ENCODE peak calls at places on chromosomes 1 and 21, in four cellular contexts. W is NB4, X is stomach, B is HCT116. U is an unnamed sample.

GRCh38 chr1:7478797-7479499 is 292.1 kb upstream of the VAMP3 start:
- DNase-seq in B (no peak), X (peak), W (peak), U (no peak)

GRCh38 chr1:1322418-1322817 is 2.0 kb downstream of the INTS11 start:
- DNase-seq in W (no peak), X (no peak), B (no peak), U (no peak)

GRCh38 chr1:36609241-36610027 is 126.7 kb upstream of the CSF3R start:
- DNase-seq in B (peak), X (peak), W (peak), U (peak)

GRCh38 chr1:229107972-229108371 is 162.9 kb upstream of the RAB4A start:
- DNase-seq in B (no peak), W (no peak), X (no peak), U (no peak)

GRCh38 chr1:112836642-112837041 is 119.4 kb downstream of the SLC16A1 start:
- DNase-seq in W (no peak), B (no peak), X (no peak), U (no peak)

GRCh38 chr1:38044224-38045215 is 2.1 kb downstream of the POU3F1 start:
- DNase-seq in X (no peak), W (no peak), B (no peak), U (no peak)

GRCh38 chr1:80462006-80462405 is 1338.7 kb upstream of the ADGRL2 start:
- DNase-seq in X (no peak), W (peak), B (no peak), U (no peak)

GRCh38 chr1:198902616-198903140 is 263.8 kb downstream of the PTPRC start:
- DNase-seq in X (no peak), B (no peak), W (no peak), U (no peak)

DNA sequence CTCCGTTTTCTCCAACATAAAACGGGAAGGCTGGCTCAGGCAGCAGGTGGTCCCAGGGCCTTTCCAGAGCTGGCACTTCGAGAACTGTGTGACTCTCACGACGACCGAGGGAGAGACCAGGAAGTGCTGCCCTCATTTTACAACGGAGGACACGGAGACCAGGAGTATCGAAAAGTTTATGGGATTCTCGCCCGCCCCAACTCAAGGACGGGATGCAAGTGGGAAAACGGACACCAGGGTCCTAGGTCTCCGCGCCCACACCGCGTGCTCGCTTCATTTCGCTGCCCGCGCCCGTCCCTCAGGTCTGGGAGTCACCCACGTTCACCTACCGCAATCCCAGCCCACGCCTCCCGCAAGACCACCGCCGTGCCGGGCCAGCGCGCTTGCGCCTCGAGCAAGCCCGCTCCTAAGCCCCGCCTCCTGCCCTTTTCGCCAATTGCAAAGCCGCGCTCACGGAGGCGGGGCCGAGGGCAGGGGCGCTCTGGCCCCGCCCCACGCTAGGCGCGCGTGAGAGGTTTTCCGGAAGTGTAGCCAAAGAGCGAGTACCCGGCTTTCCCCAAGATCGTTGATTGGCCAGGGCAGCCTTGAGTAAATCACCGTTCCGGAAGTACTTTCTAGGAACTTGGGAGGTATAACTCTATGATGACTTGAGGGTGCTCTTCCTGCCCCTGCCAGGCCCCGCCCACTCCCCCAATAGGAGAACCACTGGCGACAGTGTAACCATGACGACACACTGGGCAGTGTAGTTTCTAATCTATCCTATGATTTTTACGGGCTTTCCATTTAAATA is at the start of gene PARS2:
- DNase-seq in X (peak), W (peak), B (peak), U (peak)
- TF ChIP-seq POLR2A in X (no peak), W (peak), B (peak), U (peak)

DNA sequence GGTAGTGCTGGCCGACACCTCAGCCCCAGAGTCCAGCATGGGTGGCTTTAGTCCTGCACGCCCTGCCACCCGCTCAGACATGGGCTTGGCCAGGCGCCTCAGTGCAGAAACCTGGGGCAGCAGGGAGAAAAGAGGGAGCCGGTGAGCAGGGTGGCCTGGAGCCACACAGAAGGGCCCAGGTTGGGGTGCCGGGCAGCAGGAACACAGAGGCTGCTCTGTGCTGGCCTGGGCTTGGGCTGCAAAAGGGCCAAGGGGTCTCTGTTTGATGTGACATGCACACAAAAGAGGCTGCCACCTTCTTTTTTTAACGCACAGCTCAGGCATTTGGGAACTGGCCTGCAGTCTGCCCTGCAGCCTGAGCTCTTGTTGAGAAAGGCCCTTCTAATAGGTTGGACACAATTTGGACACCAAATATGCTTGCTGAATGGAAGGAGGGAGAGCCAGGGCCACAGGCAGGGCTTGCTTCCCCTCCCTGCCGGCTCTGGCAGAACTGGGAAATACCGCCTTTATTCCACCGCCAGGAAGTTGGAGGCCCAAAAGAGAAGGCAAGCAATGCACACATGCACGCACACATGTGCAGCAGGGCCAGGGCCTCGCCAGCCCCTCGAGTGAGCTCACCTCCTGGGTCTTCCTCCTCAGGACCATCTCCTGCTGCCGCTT is 32.3 kb downstream of the KIF21B start:
- DNase-seq in W (no peak), B (no peak), X (no peak), U (no peak)
- TF ChIP-seq POLR2A in W (no peak), B (no peak), X (no peak), U (no peak)

DNA sequence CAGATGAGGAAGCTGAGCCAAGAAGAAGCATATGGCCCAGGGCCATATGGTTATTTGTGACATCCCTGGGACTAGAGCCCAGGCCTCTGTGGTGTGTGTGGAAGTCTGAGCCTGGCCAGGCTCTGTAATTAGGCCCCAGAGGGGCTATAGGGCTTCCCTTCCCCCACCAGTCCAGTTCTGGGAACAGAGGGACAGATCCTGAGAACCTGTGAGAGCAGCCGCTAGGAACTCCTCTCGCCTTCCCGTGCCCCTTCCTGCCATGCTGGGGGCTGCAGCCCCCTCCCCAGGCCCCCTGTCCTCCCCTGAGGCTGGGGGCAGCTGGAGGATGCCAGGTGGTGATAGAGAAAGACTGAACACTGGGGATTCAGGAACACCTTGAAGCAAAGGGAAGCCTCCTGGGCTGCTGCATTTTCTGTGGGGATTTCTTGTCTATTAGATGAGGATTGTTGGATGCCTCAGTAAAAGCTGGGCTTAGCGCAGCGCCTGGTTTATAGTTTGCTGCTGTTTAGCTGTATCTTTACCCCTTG is 33.3 kb downstream of the COQ8A start:
- DNase-seq in W (no peak), X (no peak), B (no peak), U (no peak)
- TF ChIP-seq POLR2A in W (no peak), X (no peak), B (no peak), U (no peak)

DNA sequence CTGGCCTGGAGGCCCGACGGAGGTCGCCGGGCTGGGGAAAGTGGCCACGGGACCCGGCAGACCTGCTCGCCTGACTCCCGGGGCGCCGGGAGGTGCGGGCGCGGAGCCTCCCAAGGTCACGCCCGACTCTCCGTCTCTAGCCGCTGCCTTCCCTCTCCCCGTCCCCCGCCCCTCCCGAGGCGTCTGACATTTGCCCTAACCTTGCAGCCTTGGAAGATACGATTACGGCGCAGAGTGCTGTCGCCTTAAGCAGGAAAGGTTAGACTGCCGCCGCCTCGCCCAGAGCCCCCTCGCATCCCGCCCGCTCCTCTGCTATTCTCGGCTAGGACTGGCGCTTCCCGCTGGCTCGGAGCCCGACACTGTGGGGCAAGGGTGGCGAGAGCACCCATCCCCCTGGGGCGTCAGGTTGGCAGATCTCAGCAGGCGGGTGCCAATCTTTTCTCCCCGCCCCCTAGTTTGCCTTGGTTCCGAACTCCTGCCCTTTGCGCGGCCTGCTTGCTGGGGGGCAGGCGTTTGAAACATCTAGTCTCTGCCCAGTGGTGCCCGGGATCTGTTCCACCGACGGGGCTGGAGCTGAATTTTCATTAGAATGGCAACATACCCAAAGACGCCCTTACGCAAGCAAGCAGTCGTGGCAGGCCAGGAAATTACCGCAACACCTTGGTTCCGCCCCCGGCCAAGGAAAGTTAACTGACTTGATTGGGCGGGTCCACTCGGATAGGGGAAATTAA is 841 bp downstream of the PGM1 start:
- DNase-seq in W (peak), X (peak), B (peak), U (peak)
- TF ChIP-seq POLR2A in W (peak), X (no peak), B (no peak), U (no peak)

GRCh38 chr21:33392586-33392985 is 10.6 kb upstream of the IFNGR2 start:
- DNase-seq in W (no peak), B (no peak), X (no peak), U (no peak)
- TF ChIP-seq POLR2A in W (no peak), B (no peak), X (no peak), U (no peak)

GRCh38 chr1:201941420-201942128 is 4.8 kb downstream of the LMOD1 start:
- DNase-seq in X (no peak), B (no peak), W (no peak), U (peak)
- TF ChIP-seq POLR2A in X (no peak), B (peak), W (no peak), U (no peak)

GRCh38 chr1:150696151-150696550 is 803 bp downstream of the GOLPH3L start:
- DNase-seq in X (no peak), W (peak), B (no peak), U (peak)
- TF ChIP-seq POLR2A in X (no peak), W (no peak), B (no peak), U (no peak)

GRCh38 chr1:223712856-223713494 is 636 bp downstream of the CAPN2 start:
- DNase-seq in B (no peak), X (no peak), W (peak), U (no peak)
- TF ChIP-seq POLR2A in B (peak), X (no peak), W (no peak), U (no peak)

GRCh38 chr1:159856576-159856975 is 5.9 kb downstream of the VSIG8 start:
- DNase-seq in X (no peak), W (no peak), B (no peak), U (no peak)

GRCh38 chr1:159853417-159853816 is 9.0 kb downstream of the VSIG8 start:
- DNase-seq in X (no peak), B (no peak), W (no peak), U (no peak)

GRCh38 chr1:159854101-159854692 is 8.3 kb downstream of the VSIG8 start:
- DNase-seq in B (no peak), X (peak), W (peak), U (peak)

GRCh38 chr1:159855709-159856108 is 6.7 kb downstream of the VSIG8 start:
- DNase-seq in W (no peak), B (no peak), X (no peak), U (no peak)

DNA sequence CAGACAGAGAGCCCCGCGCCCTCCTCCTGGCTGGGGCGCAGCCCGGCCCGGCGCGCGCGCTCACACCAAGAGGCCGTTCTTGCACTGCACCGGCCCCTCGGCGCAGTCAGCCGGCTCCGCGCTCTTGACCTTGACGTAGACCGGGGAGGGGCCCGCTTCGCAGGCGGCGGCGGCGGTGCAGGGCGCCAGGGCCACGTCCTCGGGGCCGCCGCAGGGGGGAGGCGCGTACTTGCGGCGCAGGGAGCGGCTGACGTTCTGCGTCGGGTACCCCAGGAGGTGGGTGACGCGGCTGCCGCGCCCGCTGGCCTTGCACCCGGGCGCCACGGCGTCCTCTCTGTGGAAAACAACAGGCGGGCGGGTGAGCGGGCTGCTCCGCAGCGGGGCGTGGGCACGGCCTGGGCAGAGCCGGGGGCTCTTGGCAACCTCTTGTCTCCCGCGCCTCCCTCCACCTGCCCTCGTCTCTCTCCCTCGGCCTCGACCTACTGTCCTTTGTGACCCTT is 7.7 kb downstream of the VSIG8 start:
- DNase-seq in X (peak), B (peak), W (peak), U (peak)
- TF ChIP-seq POLR2A in X (no peak), B (peak), W (no peak), U (peak)

DNA sequence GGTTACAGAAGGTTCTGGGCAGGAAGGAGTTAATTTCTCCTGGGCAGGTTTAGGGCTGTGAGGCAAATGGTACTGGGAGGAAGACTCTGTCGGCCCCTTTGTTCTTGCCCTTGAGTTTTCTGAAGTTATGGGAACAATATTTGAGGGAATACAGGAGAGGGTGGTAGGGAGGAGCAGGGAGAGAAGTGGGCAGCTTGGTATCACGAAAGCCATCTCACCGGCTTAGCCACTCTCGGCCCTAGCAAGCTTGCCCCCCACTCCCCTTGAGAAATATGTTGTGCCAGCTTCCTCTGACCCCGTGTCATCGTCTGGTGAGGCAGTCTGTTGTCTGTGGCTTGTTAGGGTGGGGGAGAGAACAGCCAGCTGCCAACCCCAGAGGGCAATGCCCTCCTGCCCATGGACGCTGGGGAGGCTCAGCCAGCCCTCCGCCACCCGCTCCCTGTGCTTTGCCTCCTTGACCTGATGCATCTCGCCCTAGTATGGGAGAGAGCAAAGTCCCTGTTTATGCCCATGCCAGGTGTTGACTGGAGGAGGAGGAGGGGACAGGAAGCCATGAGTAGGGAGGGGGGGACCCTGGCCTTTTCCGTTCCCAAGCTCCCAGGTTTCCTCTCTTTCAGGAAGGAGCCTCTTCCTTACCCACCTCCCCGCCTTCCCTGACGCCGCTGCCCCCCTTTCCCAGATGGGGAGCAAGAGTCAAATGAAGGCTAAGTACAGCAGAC is 1.2 kb downstream of the EFNA1 start:
- DNase-seq in W (no peak), B (no peak), X (peak), U (no peak)
- TF ChIP-seq POLR2A in W (no peak), B (no peak), X (no peak), U (no peak)